ENCODE peak calls at places on chromosomes 13 and 19, in nine cellular contexts. A is CD4-positive, alpha-beta memory T cell; N is pancreas; L is heart right ventricle; H is Peyer's patch; Y is Caco-2; T is IMR-90; X is A549; D is fibroblast of lung. G is an unnamed sample.
A peak's percentile ranks its signal among the peaks of the same experiment; 100 is the strongest.

GRCh38 chr13:66933994-66934393 is 296.1 kb downstream of the PCDH9 start:
- DNase-seq in A (no peak), N (no peak), L (no peak), H (no peak), Y (no peak), T (peak; percentile 90), X (peak; percentile 15), D (peak; percentile 72), G (no peak)

GRCh38 chr19:41995959-41996797 is 2.1 kb upstream of the ATP1A3 start:
- DNase-seq in A (no peak), N (no peak), L (no peak), H (no peak), Y (no peak), T (no peak), X (peak; percentile 72), D (no peak), G (no peak)

GRCh38 chr19:40755248-40755624 is 4.2 kb downstream of the SNRPA start:
- DNase-seq in A (no peak), N (no peak), L (no peak), H (no peak), Y (no peak), T (no peak), X (no peak), D (no peak), G (no peak)

GRCh38 chr13:49494645-49495044 is 1.1 kb upstream of the PHF11 start:
- DNase-seq in A (no peak), N (no peak), L (no peak), H (no peak), Y (no peak), T (no peak), X (no peak), D (no peak), G (no peak)

GRCh38 chr19:17766543-17767131 is 15.4 kb downstream of the FCHO1 start:
- DNase-seq in A (no peak), N (peak; percentile 93), L (peak; percentile 70), H (peak; percentile 75), Y (peak; percentile 88), T (peak; percentile 77), X (peak; percentile 64), D (peak; percentile 79), G (peak; percentile 81)

GRCh38 chr13:71624641-71625040 is 242.4 kb downstream of the DACH1 start:
- DNase-seq in A (no peak), N (no peak), L (no peak), H (no peak), Y (no peak), T (no peak), X (no peak), D (no peak), G (no peak)

GRCh38 chr19:47765522-47766358 is 12.8 kb upstream of the SELENOW start:
- DNase-seq in A (peak; percentile 28), N (peak; percentile 81), L (peak; percentile 57), H (no peak), Y (peak; percentile 70), T (peak; percentile 44), X (peak; percentile 58), D (peak; percentile 51), G (no peak)

GRCh38 chr19:14450168-14450874 is 17.2 kb downstream of the PKN1 start:
- DNase-seq in A (peak; percentile 47), N (peak; percentile 65), L (no peak), H (no peak), Y (peak; percentile 81), T (no peak), X (peak; percentile 56), D (no peak), G (peak; percentile 91)

GRCh38 chr13:110187501-110188161 is 119.3 kb downstream of the COL4A1 start:
- DNase-seq in A (no peak), N (no peak), L (peak; percentile 73), H (no peak), Y (no peak), T (peak; percentile 78), X (no peak), D (peak; percentile 71), G (no peak)

GRCh38 chr19:41844601-41845000 is at the start of gene LYPD4:
- DNase-seq in A (no peak), N (no peak), L (no peak), H (no peak), Y (no peak), T (no peak), X (no peak), D (no peak), G (no peak)

GRCh38 chr19:40686882-40687524 is 3.4 kb downstream of the NUMBL start:
- DNase-seq in A (no peak), N (peak; percentile 65), L (no peak), H (no peak), Y (no peak), T (no peak), X (no peak), D (no peak), G (no peak)

GRCh38 chr13:113415032-113415431 is 38.3 kb downstream of the ADPRHL1 start:
- DNase-seq in A (no peak), N (peak; percentile 46), L (no peak), H (no peak), Y (no peak), T (no peak), X (no peak), D (no peak), G (no peak)

GRCh38 chr19:4911786-4912672 is 2.7 kb downstream of the UHRF1 start:
- DNase-seq in A (peak; percentile 69), N (no peak), L (peak; percentile 40), H (peak; percentile 53), Y (no peak), T (peak; percentile 100), X (peak; percentile 90), D (peak; percentile 100), G (no peak)

GRCh38 chr19:4914736-4915501 is 5.6 kb downstream of the UHRF1 start:
- DNase-seq in A (peak; percentile 62), N (no peak), L (no peak), H (peak; percentile 72), Y (peak; percentile 49), T (peak; percentile 69), X (peak; percentile 77), D (peak; percentile 80), G (no peak)

GRCh38 chr19:4916292-4917082 is 7.2 kb downstream of the UHRF1 start:
- DNase-seq in A (peak; percentile 44), N (no peak), L (no peak), H (peak; percentile 55), Y (no peak), T (no peak), X (no peak), D (no peak), G (no peak)

GRCh38 chr19:4911314-4911713 is 2.0 kb downstream of the UHRF1 start:
- DNase-seq in A (no peak), N (no peak), L (no peak), H (no peak), Y (no peak), T (peak; percentile 25), X (no peak), D (peak; percentile 23), G (no peak)

GRCh38 chr19:4913996-4914735 is 4.9 kb downstream of the UHRF1 start:
- DNase-seq in A (no peak), N (no peak), L (no peak), H (peak; percentile 25), Y (no peak), T (peak; percentile 18), X (no peak), D (peak; percentile 7), G (no peak)
- H3K4me3 ChIP-seq in A (peak overlapping the region; percentile 53), N (no peak overlapping the region), L (no peak overlapping the region), H (peak overlapping the region; percentile 54), Y (no peak overlapping the region), T (no peak overlapping the region), X (no peak overlapping the region), D (no peak overlapping the region), G (no peak overlapping the region)

GRCh38 chr19:11982526-11982925 is 17.7 kb downstream of the ZNF763 start:
- DNase-seq in A (no peak), N (no peak), L (no peak), H (no peak), Y (no peak), T (no peak), X (no peak), D (no peak), G (no peak)

GRCh38 chr19:11979527-11979926 is 14.7 kb downstream of the ZNF763 start:
- DNase-seq in A (no peak), N (no peak), L (no peak), H (no peak), Y (no peak), T (no peak), X (no peak), D (no peak), G (no peak)

GRCh38 chr19:11973020-11973810 is 8.4 kb downstream of the ZNF763 start:
- DNase-seq in A (no peak), N (no peak), L (no peak), H (no peak), Y (no peak), T (no peak), X (no peak), D (no peak), G (no peak)

GRCh38 chr19:11978492-11979100 is 13.8 kb downstream of the ZNF763 start:
- DNase-seq in A (no peak), N (no peak), L (no peak), H (no peak), Y (no peak), T (no peak), X (no peak), D (no peak), G (no peak)
- H3K9me3 ChIP-seq in A (peaks cover 15% of the 10 kb centered on the region), N (peaks cover 16% of the 10 kb centered on the region), L (peaks cover 45% of the 10 kb centered on the region), H (no peaks in the 10 kb centered on the region), Y (peaks cover 14% of the 10 kb centered on the region), T (peaks cover 56% of the 10 kb centered on the region), X (peaks cover 27% of the 10 kb centered on the region), D (peaks cover 4% of the 10 kb centered on the region), G (peaks cover 4% of the 10 kb centered on the region)

DNA sequence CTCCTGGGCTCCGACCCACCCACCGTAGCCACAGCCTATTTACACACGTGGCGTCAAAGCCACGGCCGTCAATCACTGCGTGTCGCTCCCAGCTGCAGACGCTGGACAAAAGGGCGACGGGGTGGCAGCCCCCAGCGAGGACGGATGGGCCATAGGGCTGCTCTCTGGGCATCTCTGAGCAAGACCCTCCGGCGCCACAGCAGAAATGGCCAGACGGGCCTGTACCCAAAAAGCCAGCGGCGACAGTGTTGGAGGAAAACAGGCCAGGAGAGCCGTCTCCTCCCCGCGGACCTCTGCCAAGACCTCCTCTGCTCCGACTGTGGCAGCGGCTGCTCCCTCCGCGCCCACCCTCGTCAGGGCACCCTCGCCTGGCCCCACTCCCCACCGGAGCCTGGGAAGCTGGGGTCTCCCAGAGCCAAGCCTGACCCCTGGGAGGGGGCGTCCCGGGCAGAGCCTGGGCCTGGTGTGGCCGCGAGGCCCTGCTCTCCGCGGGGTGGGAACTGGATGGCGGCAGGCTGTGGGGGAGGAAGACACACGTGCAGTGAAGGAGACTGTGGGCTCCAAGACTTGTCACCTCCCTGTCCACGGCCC is 2.7 kb downstream of the C2CD4C start:
- DNase-seq in A (no peak), N (peak; percentile 67), L (no peak), H (no peak), Y (no peak), T (no peak), X (no peak), D (no peak), G (no peak)
- H3K4me1 ChIP-seq in A (peaks cover 12% of the 10 kb centered on the region), N (peaks cover 13% of the 10 kb centered on the region), L (peaks cover 22% of the 10 kb centered on the region), H (no peaks in the 10 kb centered on the region), Y (peaks cover 5% of the 10 kb centered on the region), T (no peaks in the 10 kb centered on the region), X (peaks cover 8% of the 10 kb centered on the region), D (no peaks in the 10 kb centered on the region), G (peaks cover 1% of the 10 kb centered on the region)

DNA sequence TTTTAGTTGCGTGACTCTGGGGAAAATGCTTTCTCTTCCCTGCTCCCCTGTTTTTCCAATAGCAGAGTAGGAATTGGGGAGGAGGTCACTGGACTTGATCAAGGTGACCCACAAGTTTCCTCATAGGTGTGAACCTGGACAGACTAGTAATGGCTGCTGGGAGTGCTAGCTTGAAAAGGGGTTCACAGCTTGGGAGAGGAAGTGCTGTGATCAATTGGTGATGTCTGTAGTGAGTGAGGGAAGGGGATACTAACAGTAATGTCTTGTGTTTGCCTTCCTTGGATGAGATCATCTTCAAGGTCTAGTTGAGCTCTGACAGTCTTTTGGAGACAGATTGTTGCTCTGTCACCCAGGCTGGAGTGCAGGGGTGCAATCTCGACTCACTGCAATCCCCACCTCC is 1.7 kb downstream of the BCL2L12 start:
- DNase-seq in A (no peak), N (no peak), L (no peak), H (no peak), Y (no peak), T (no peak), X (no peak), D (no peak), G (no peak)
- H3K4me3 ChIP-seq in A (no peak overlapping the region), N (no peak overlapping the region), L (no peak overlapping the region), H (no peak overlapping the region), Y (no peak overlapping the region), T (no peak overlapping the region), X (no peak overlapping the region), D (no peak overlapping the region), G (no peak overlapping the region)